ENCODE peak calls at places on chromosome 17, in eight cellular contexts. X, C, G, U, I, O, V and N are unnamed samples.

GRCh38 chr17:15885770-15886169 is 59.2 kb upstream of the ADORA2B start:
- DNase-seq in U (no peak), C (no peak), O (no peak), V (no peak), I (no peak), G (no peak), X (no peak), N (no peak)

GRCh38 chr17:51032850-51033249 is 87.8 kb downstream of the SPAG9 start:
- DNase-seq in I (no peak), C (no peak), V (no peak), X (no peak), G (no peak), O (no peak), U (no peak), N (no peak)

GRCh38 chr17:3665834-3666233 is 2.5 kb downstream of the TAX1BP3 start:
- DNase-seq in V (no peak), C (peak; percentile 3), O (no peak), U (no peak), X (no peak), G (no peak), I (no peak), N (no peak)

GRCh38 chr17:33500141-33500540 is 207.0 kb upstream of the ASIC2 start:
- DNase-seq in I (no peak), V (peak; percentile 41), C (no peak), X (no peak), G (no peak), U (no peak), O (no peak), N (no peak)

GRCh38 chr17:78383725-78384471 is 5.4 kb downstream of the PGS1 start:
- DNase-seq in I (no peak), O (peak; percentile 55), V (no peak), G (peak; percentile 57), C (no peak), U (peak; percentile 21), X (no peak), N (no peak)

GRCh38 chr17:72284806-72285205 is 164.0 kb downstream of the SOX9 start:
- DNase-seq in G (no peak), O (no peak), C (no peak), X (no peak), I (no peak), V (no peak), U (no peak), N (no peak)

GRCh38 chr17:64778367-64779290 is 116.5 kb upstream of the SMURF2 start:
- DNase-seq in C (no peak), O (peak; percentile 53), I (no peak), U (no peak), V (peak; percentile 32), X (no peak), G (peak; percentile 45), N (no peak)

GRCh38 chr17:17491546-17491988 is 4.6 kb downstream of the RASD1 start:
- DNase-seq in O (no peak), X (no peak), C (no peak), V (no peak), G (no peak), I (no peak), U (no peak), N (peak; percentile 85)

GRCh38 chr17:83025636-83026280 is 53.7 kb upstream of the METRNL start:
- DNase-seq in V (no peak), U (no peak), C (no peak), G (peak; percentile 22), I (no peak), O (no peak), X (no peak), N (no peak)

GRCh38 chr17:79332011-79332410 is 257.4 kb downstream of the ENGASE start:
- DNase-seq in O (no peak), U (no peak), G (no peak), V (no peak), X (no peak), I (no peak), C (no peak), N (peak; percentile 54)

GRCh38 chr17:17711708-17712141 is 30.5 kb downstream of the RAI1 start:
- DNase-seq in I (no peak), X (no peak), U (no peak), C (no peak), G (peak; percentile 55), V (no peak), O (no peak), N (no peak)

GRCh38 chr17:79519601-79520000 is 91.2 kb downstream of the RBFOX3 start:
- DNase-seq in X (no peak), I (no peak), O (no peak), V (no peak), C (no peak), G (no peak), U (no peak), N (no peak)

GRCh38 chr17:63963123-63963522 is 9.6 kb downstream of the SCN4A start:
- DNase-seq in G (no peak), V (no peak), I (no peak), C (no peak), X (no peak), O (no peak), U (no peak), N (no peak)

GRCh38 chr17:45410144-45411091 is 22.3 kb downstream of the ARHGAP27 start:
- DNase-seq in X (no peak), U (peak; percentile 58), O (peak; percentile 66), I (no peak), G (no peak), C (peak; percentile 57), V (no peak), N (no peak)

DNA sequence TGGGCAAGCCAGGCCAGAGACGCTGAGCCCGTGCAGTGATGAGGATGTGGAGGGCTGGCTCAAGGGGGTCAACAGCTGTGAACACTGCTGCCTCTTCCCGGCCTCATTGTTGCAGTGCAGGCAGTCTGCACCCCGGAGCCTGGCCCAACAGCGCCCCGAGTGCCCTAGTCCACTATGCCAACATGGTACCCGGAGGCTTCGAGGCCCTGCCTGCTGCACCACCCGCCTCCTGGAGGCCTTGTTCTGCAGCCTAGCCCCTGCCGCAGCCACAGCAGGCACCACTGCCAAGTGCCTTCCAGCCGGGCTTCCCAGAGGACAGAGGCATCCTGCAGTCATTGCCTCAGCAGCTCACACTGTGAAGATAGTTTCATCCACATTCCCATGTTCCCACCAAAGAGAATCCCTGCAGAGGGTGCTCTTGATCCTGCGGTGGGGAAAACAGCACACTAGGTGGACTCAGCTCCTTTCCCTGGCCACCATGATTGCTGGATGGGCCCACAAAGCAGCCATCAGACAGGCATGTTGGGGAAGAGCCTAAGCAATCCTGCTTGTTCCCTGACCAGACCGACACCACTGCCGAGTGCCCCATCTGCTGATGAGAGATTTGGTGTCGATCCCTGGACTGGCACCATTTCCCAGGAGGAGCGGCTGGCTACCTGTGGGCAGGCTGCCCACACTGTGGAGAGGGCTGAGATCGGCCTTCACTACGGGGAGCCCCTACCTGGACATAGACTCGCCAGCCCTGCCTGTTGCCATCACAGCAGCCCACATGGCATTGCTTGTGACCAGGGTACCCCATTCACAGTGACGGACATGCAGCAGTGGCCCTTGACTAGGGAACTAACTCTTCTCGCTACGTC is 44.9 kb downstream of the USP22 start:
- DNase-seq in V (no peak), U (no peak), X (no peak), C (no peak), O (no peak), G (no peak), I (no peak), N (no peak)
- TF ChIP-seq CTCF in V (no peak), U (no peak), X (no peak), C (no peak), O (no peak), G (no peak), I (no peak), N (no peak)

DNA sequence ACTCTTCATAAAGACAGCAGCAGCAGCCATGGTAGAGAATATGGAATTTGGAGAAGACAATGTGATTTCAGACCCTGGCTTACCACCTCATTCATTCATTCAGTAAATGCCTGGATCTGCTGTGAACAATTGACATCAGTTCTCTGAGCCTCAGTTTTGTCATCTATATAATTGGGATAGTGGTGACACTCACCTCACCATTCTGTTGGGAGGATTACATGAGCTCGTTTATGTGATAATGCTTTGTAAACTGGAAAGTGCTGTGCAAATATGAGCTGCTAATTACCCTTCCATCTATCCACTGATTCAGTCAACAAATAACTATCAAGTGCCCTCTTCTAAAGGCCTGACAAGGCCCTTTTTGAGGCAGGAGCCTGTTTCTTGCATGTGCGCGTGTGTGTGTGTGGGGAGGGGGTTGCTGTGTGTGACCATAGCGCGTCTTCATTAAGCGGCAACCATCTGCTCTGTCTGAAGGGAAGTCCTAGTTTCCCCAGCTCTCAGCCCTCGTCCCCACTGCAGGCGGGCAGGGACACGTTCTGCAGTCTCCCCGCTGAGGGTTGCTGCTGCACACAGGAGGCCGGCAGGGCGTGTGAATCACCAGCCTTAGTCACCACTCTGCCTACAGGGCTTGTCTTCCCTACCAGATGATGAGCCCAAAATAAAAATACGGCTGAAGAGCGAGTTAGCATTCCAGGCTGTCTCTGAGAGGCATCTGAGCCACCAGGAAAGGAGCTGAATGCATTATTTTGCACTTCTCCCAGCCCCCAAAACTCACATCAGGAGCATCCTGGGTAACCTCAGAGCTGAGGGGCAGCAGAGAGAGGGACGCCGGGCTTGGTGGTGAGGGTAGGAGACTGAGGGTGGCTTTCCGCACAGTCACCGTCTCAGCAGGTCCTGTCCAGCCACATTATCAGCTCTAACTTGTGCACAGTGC is 19.9 kb downstream of the ARL4D start:
- DNase-seq in O (no peak), I (no peak), U (no peak), G (no peak), X (peak; percentile 47), C (no peak), V (peak; percentile 35), N (peak; percentile 57)
- TF ChIP-seq CTCF in O (no peak), I (no peak), U (no peak), G (no peak), X (no peak), C (no peak), V (no peak), N (no peak)

DNA sequence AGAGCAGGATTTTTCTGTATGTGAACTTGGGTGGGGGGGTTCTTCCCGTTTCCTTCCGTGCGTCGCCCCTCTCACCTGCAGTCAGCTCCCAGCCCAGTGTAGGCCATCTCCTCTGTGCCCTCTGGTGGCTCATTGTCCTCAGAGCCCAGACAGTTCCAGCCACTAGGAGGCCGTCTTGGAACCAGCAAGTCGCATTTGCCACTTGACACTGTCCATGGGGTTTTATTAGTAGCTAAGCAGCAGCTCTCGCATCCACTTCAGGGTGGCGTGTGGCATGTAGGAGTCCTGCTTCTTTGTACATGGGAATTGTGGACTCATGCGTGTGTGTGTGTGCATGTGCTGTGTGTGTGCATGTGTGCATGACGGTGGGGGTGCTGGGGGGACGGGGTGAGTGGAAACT is 74.0 kb downstream of the SEC14L1 start:
- DNase-seq in X (peak; percentile 58), O (peak; percentile 51), U (no peak), I (peak; percentile 26), G (peak; percentile 51), C (no peak), V (peak; percentile 73), N (peak; percentile 42)
- TF ChIP-seq CTCF in X (peak; percentile 38), O (no peak), U (peak; percentile 14), I (peak; percentile 54), G (peak; percentile 42), C (peak; percentile 38), V (peak; percentile 43), N (peak; percentile 17)

DNA sequence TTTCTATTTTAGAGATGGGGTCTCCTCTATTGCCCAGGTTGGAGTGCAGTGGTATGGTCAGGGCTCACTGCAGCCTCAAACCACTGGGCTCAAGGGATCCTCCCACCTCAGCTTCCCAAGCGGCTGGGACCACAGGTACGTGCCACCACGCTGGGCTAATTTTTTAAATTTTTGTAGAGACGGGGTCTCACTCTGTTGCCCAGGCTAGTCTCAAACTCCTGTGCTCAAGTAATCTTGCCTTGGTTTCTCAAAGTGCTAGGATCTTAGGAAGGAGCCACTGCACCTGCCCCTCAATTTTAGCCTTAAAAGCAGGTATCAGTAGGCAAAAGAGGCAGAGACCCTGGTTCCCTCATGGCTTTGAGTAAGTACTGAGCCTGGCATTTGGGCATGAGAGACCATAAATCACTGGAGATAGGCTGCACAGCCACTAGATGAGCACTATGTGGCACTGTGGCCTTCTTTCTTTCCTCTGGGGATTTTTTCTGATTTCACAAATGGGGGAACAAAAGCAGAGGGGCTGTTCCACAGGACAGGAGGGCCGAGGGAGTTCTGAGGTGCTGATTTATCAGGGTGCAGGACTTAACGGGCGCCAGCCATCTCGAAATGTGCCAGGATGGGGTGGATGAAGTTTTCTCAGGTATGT is 82.2 kb downstream of the PLXDC1 start:
- DNase-seq in O (peak; percentile 16), U (no peak), V (peak; percentile 64), G (no peak), X (peak; percentile 67), C (peak; percentile 39), I (no peak), N (no peak)
- TF ChIP-seq CTCF in O (no peak), U (peak; percentile 72), V (peak; percentile 76), G (peak; percentile 56), X (peak; percentile 92), C (peak; percentile 60), I (peak; percentile 62), N (peak; percentile 30)